ENCODE peak calls at places on chromosome 22, in six cellular contexts. P is fibroblast of lung, M is tibial nerve, I is sigmoid colon, J is spleen, Y is left lung. S is an unnamed sample. For H3K4me1, the result is how much of the 10 kb centered on the place peaks cover.

GRCh38 chr22:45608763-45609180 is 62.9 kb upstream of the ATXN10 start:
- DNase-seq in P (peak), M (no peak), I (no peak), J (no peak), Y (no peak), S (no peak)

GRCh38 chr22:25334091-25334490 is 114.7 kb downstream of the CRYBB2 start:
- DNase-seq in P (peak), M (no peak), I (no peak), J (no peak), Y (peak), S (no peak)

GRCh38 chr22:21020802-21021429 is 6.0 kb downstream of the P2RX6 start:
- DNase-seq in P (no peak), M (no peak), I (no peak), J (no peak), Y (peak), S (no peak)

GRCh38 chr22:30537083-30537731 is 9.3 kb downstream of the SEC14L6 start:
- DNase-seq in P (no peak), M (no peak), I (no peak), J (no peak), Y (no peak), S (no peak)

GRCh38 chr22:38350444-38351359 is 33.5 kb upstream of the CSNK1E start:
- DNase-seq in P (no peak), M (no peak), I (peak), J (peak), Y (peak), S (peak)

GRCh38 chr22:40399661-40400060 is 29.3 kb downstream of the SGSM3 start:
- DNase-seq in P (no peak), M (no peak), I (no peak), J (no peak), Y (no peak), S (no peak)

GRCh38 chr22:40955516-40955915 is 4.3 kb downstream of the RBX1 start:
- DNase-seq in P (peak), M (no peak), I (no peak), J (no peak), Y (no peak), S (no peak)

GRCh38 chr22:29587938-29588699 is 7.2 kb upstream of the NIPSNAP1 start:
- DNase-seq in P (peak), M (no peak), I (no peak), J (no peak), Y (no peak), S (no peak)

GRCh38 chr22:46640293-46640692 is 20.1 kb downstream of the GRAMD4 start:
- DNase-seq in P (no peak), M (no peak), I (no peak), J (no peak), Y (peak), S (no peak)

GRCh38 chr22:38649841-38650522 is 6.2 kb downstream of the FAM227A start:
- DNase-seq in P (no peak), M (no peak), I (no peak), J (no peak), Y (no peak), S (no peak)

GRCh38 chr22:49628351-49629023 is 199.2 kb downstream of the BRD1 start:
- DNase-seq in P (no peak), M (no peak), I (peak), J (peak), Y (peak), S (no peak)

GRCh38 chr22:22692707-22693530 is 48.5 kb downstream of the GGTLC2 start:
- DNase-seq in P (peak), M (no peak), I (peak), J (peak), Y (peak), S (no peak)

GRCh38 chr22:23533771-23534191 is 46.3 kb downstream of the IGLL1 start:
- DNase-seq in P (no peak), M (no peak), I (peak), J (peak), Y (peak), S (peak)

GRCh38 chr22:41226728-41227655 is 13.7 kb downstream of the CHADL start:
- DNase-seq in P (no peak), M (no peak), I (no peak), J (no peak), Y (no peak), S (no peak)

GRCh38 chr22:44583854-44584253 is 85.8 kb upstream of the RTL6 start:
- DNase-seq in P (no peak), M (no peak), I (peak), J (peak), Y (peak), S (peak)

GRCh38 chr22:23548501-23549197 is 31.4 kb downstream of the IGLL1 start:
- DNase-seq in P (no peak), M (no peak), I (peak), J (peak), Y (peak), S (peak)

GRCh38 chr22:23070418-23071162 is at the start of gene GNAZ:
- DNase-seq in P (no peak), M (no peak), I (peak), J (peak), Y (peak), S (peak)

GRCh38 chr22:43478621-43479285 is 66.9 kb downstream of the MPPED1 start:
- DNase-seq in P (no peak), M (no peak), I (no peak), J (peak), Y (peak), S (no peak)

GRCh38 chr22:18090286-18090685 is 12.5 kb downstream of the PEX26 start:
- DNase-seq in P (no peak), M (no peak), I (no peak), J (no peak), Y (no peak), S (no peak)

GRCh38 chr22:18088825-18089568 is 11.2 kb downstream of the PEX26 start:
- DNase-seq in P (no peak), M (no peak), I (no peak), J (no peak), Y (no peak), S (no peak)

GRCh38 chr22:18091916-18092526 is 14.2 kb downstream of the PEX26 start:
- DNase-seq in P (peak), M (peak), I (peak), J (no peak), Y (no peak), S (no peak)

GRCh38 chr22:18093661-18094060 is 15.9 kb downstream of the PEX26 start:
- DNase-seq in P (no peak), M (no peak), I (no peak), J (no peak), Y (no peak), S (no peak)

GRCh38 chr22:18091478-18091877 is 13.7 kb downstream of the PEX26 start:
- DNase-seq in P (no peak), M (no peak), I (no peak), J (no peak), Y (no peak), S (no peak)
- H3K4me3 ChIP-seq in P (peak), M (peak), I (peak), J (peak), Y (no peak), S (peak)

GRCh38 chr22:37098976-37099577 is 10.4 kb downstream of the TMPRSS6 start:
- DNase-seq in P (no peak), M (no peak), I (no peak), J (no peak), Y (no peak), S (no peak)

GRCh38 chr22:37103696-37104452 is 5.6 kb downstream of the TMPRSS6 start:
- DNase-seq in P (no peak), M (no peak), I (no peak), J (no peak), Y (no peak), S (no peak)

GRCh38 chr22:37101311-37102063 is 8.0 kb downstream of the TMPRSS6 start:
- DNase-seq in P (no peak), M (no peak), I (no peak), J (no peak), Y (no peak), S (no peak)

GRCh38 chr22:37103151-37103550 is 6.4 kb downstream of the TMPRSS6 start:
- DNase-seq in P (no peak), M (no peak), I (no peak), J (no peak), Y (peak), S (no peak)

GRCh38 chr22:37100589-37101127 is 8.9 kb downstream of the TMPRSS6 start:
- DNase-seq in P (no peak), M (no peak), I (no peak), J (no peak), Y (no peak), S (no peak)
- TF ChIP-seq CTCF in P (no peak), M (no peak), I (no peak), J (no peak), Y (no peak), S (no peak)

GRCh38 chr22:19422440-19423301 is 8.9 kb downstream of the HIRA start:
- DNase-seq in P (no peak), M (no peak), I (no peak), J (peak), Y (no peak), S (no peak)

GRCh38 chr22:19419086-19419463 is 12.5 kb downstream of the HIRA start:
- DNase-seq in P (no peak), M (no peak), I (no peak), J (peak), Y (peak), S (no peak)

GRCh38 chr22:19419464-19420178 is 11.9 kb downstream of the HIRA start:
- DNase-seq in P (no peak), M (no peak), I (no peak), J (no peak), Y (no peak), S (no peak)

GRCh38 chr22:19420321-19420720 is 11.2 kb downstream of the HIRA start:
- DNase-seq in P (no peak), M (no peak), I (no peak), J (no peak), Y (no peak), S (no peak)

DNA sequence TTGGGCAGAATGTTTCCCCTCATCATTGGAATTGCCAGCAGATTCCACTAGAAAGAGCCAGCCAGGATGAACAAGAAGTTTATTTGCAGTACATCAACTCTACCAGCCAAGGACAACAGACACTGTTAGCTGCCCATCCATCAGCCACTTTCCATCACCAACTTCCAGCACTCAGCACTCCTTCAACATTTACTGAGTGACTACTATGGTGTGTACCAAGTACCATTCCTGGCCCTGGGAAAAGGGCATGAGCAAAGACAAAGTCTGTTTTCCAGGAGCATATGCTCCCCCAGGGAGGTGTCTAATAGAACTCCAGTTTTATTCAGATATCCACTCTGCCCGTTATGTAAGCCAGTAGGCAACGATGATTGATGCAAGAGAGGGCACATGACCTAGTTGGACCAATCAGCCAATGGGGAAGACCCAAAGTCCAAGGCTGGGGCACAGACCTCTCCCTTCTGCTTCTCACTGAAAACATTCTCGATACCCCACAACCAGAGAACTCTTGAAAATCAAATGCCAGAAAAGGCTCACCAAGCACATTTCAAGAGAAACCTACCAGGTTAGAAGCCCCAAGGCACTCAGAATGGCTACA is 7.5 kb downstream of the HIRA start:
- DNase-seq in P (no peak), M (no peak), I (no peak), J (no peak), Y (no peak), S (no peak)
- H3K4me1 ChIP-seq in P (under half), M (under half), I (under half), J (half or more), Y (under half), S (under half)

GRCh38 chr22:20015971-20016733 is 471 bp downstream of the ARVCF start:
- DNase-seq in P (no peak), M (no peak), I (peak), J (peak), Y (peak), S (peak)

GRCh38 chr22:20018001-20018400 is 1.4 kb upstream of the ARVCF start:
- DNase-seq in P (no peak), M (no peak), I (no peak), J (no peak), Y (peak), S (no peak)

GRCh38 chr22:20016734-20017621 is at the start of gene ARVCF:
- DNase-seq in P (peak), M (peak), I (peak), J (peak), Y (peak), S (peak)

GRCh38 chr22:20019661-20020532 is 1.0 kb upstream of the TANGO2 start:
- DNase-seq in P (no peak), M (no peak), I (no peak), J (peak), Y (peak), S (no peak)

GRCh38 chr22:20017622-20017958 is 967 bp upstream of the ARVCF start:
- DNase-seq in P (no peak), M (no peak), I (no peak), J (peak), Y (peak), S (no peak)
- H3K4me3 ChIP-seq in P (no peak), M (no peak), I (no peak), J (peak), Y (peak), S (peak)